ENCODE peak calls at places on chromosomes 5 and 9, in ten cellular contexts. S is neural progenitor cell; O is tibial nerve; H is CD4-positive, alpha-beta T cell; L is omental fat pad; R is cardiac muscle cell; J is transverse colon; D is progenitor cell of endocrine pancreas; F is glutamatergic neuron; N is chondrocyte. X is an unnamed sample.
A peak's percentile ranks its signal among the peaks of the same experiment; 100 is the strongest.

GRCh38 chr5:168433982-168434381 is 52.3 kb upstream of the RARS1 start:
- DNase-seq in S (peak; percentile 87), O (no peak), H (no peak), L (no peak), R (peak; percentile 37), J (no peak), D (no peak), F (peak; percentile 56), N (no peak), X (no peak)

GRCh38 chr5:39498247-39498952 is 73.6 kb upstream of the DAB2 start:
- DNase-seq in S (no peak), O (no peak), H (no peak), L (no peak), R (peak; percentile 58), J (no peak), D (no peak), F (no peak), N (no peak), X (peak; percentile 23)

GRCh38 chr9:134491856-134492255 is 149.7 kb upstream of the COL5A1 start:
- DNase-seq in S (no peak), O (peak; percentile 12), H (no peak), L (no peak), R (no peak), J (no peak), D (no peak), F (no peak), N (no peak), X (no peak)

GRCh38 chr5:16549491-16550233 is 67.1 kb downstream of the RETREG1 start:
- DNase-seq in S (no peak), O (no peak), H (no peak), L (no peak), R (no peak), J (no peak), D (no peak), F (no peak), N (no peak), X (no peak)

GRCh38 chr5:179608131-179608581 is 15.3 kb downstream of the HNRNPH1 start:
- DNase-seq in S (no peak), O (no peak), H (peak; percentile 43), L (no peak), R (no peak), J (no peak), D (no peak), F (no peak), N (no peak), X (no peak)

GRCh38 chr5:172127581-172127980 is 60.4 kb downstream of the STK10 start:
- DNase-seq in S (no peak), O (no peak), H (no peak), L (no peak), R (no peak), J (no peak), D (no peak), F (no peak), N (no peak), X (no peak)

GRCh38 chr5:135437796-135438560 is 9.2 kb downstream of the DCANP1 start:
- DNase-seq in S (no peak), O (no peak), H (no peak), L (no peak), R (peak; percentile 90), J (peak; percentile 67), D (no peak), F (no peak), N (no peak), X (peak; percentile 74)

GRCh38 chr5:96741075-96741474 is 66.7 kb downstream of the ERAP1 start:
- DNase-seq in S (no peak), O (no peak), H (no peak), L (no peak), R (no peak), J (no peak), D (no peak), F (no peak), N (no peak), X (no peak)

GRCh38 chr5:157855404-157855994 is 3.4 kb downstream of the CLINT1 start:
- DNase-seq in S (peak; percentile 73), O (no peak), H (no peak), L (no peak), R (peak; percentile 81), J (peak; percentile 63), D (no peak), F (peak; percentile 48), N (no peak), X (peak; percentile 79)

GRCh38 chr5:159001247-159001646 is 98.5 kb downstream of the EBF1 start:
- DNase-seq in S (no peak), O (no peak), H (no peak), L (no peak), R (peak; percentile 65), J (no peak), D (no peak), F (no peak), N (no peak), X (peak; percentile 62)

GRCh38 chr5:4831325-4831724 is 308.8 kb upstream of the ADAMTS16 start:
- DNase-seq in S (no peak), O (no peak), H (no peak), L (no peak), R (no peak), J (no peak), D (no peak), F (no peak), N (no peak), X (no peak)

GRCh38 chr5:119439140-119439625 is 13.1 kb upstream of the HSD17B4 start:
- DNase-seq in S (no peak), O (no peak), H (no peak), L (no peak), R (no peak), J (peak; percentile 73), D (no peak), F (no peak), N (no peak), X (peak; percentile 52)

DNA sequence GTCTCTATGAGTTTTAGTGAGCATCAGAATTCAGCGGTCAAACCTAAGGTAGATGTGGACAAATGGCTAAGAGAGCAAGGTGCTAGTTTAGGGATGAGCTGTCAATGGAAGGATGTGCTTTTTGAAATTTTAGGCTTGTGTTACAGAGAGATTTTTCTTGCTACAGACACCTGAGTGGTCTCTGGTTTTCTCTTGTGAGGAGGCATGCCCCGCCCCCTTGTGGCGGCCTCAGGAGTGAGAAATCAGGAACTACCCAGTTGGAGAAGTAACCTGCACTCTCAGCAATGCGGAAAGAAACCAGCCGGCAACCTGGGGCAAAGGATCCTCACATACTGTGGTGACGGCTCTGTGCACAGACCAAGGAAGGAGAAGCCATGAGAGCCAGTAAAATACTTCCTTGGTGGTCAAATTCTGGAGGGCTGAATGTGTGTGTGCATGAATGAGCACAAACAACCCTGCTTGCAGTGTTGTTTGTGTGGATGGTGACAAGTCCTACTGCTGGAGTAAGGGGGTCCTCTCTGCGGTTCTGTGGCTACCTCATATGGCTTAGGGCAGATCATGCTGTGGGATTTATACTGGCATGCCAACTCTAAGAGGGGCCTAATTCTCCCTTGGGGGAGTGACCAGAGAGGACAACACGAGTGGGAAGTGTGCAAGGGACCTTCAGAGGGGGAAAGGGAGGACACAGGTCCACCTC is 16.7 kb upstream of the HSD17B4 start:
- DNase-seq in S (peak; percentile 68), O (peak; percentile 26), H (peak; percentile 66), L (peak; percentile 54), R (peak; percentile 68), J (peak; percentile 74), D (no peak), F (peak; percentile 63), N (no peak), X (peak; percentile 69)
- TF ChIP-seq CTCF in S (peak; percentile 71), O (no peak), H (peak; percentile 65), L (no peak), R (peak; percentile 74), J (peak; percentile 42), D (peak; percentile 46), F (peak; percentile 62), N (peak; percentile 82), X (peak; percentile 46)

DNA sequence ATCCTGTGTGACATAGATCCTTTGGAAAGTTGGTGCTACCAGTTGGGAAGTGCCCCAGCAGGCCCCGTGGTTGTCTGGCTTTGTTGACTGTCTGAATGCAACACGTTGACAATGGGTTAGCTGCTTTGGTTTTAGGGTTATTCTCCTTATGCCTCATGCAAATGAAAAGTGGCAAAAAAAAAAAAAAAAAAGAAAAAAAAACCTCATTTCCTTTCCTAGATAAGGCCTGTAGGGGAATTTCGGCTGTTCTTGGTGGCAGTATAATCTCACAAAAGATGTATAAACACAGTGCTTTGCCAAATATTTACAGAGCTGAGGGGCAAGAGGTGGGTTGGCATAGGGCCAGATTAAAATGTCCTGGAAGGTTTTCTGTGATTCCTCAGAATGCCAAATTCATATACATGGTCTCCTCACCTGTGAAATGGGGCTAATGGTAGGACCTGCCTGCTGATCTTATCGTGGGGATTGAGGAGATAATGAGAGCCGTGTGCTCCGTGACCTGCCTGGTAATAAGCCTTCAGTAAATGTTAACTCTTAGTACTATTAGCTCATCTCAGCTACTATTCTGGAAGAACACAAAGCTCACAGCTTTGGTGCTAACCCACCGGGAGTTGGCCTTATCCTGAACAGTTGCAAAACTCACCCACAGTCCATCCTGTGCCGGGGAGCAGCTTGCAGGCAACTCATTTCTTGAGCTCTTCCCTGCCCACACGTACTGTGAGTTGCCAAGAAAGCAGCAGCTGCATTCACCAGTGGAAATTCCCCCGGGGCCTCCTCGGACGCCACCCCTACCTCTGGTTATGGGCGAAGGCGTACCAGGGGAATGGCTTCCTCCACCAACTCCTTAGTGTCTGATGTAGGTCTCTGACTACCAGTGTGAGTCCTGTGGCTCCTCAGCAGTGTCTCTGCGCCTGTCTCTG is 220.3 kb downstream of the NR3C1 start:
- DNase-seq in S (no peak), O (peak; percentile 24), H (peak; percentile 19), L (no peak), R (peak; percentile 95), J (peak; percentile 13), D (no peak), F (no peak), N (no peak), X (no peak)
- TF ChIP-seq CTCF in S (no peak), O (no peak), H (no peak), L (no peak), R (no peak), J (no peak), D (no peak), F (no peak), N (no peak), X (no peak)

DNA sequence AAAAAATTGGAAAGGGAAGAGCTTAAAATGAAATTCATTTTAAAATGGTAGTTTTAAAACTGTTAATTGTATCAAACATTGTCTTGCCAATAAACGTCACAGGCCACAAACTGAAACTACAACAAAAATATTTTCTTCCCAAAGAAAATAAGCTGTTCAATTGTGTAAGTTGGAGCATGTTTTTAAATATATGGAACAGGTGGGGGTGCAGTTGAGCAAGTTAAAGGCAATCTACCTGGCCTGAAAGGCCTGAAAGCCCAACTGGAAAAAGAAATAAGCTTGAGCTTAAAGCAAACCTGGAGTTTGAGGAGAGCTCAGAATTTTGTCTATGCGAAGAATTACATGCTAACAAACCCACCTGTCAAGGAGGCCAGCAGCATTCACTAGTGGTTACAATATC is 439.5 kb downstream of the ACTL7B start:
- DNase-seq in S (no peak), O (no peak), H (no peak), L (no peak), R (peak; percentile 6), J (no peak), D (no peak), F (no peak), N (no peak), X (peak; percentile 54)
- TF ChIP-seq CTCF in S (peak; percentile 11), O (no peak), H (no peak), L (no peak), R (no peak), J (no peak), D (no peak), F (no peak), N (peak; percentile 46), X (peak; percentile 36)

DNA sequence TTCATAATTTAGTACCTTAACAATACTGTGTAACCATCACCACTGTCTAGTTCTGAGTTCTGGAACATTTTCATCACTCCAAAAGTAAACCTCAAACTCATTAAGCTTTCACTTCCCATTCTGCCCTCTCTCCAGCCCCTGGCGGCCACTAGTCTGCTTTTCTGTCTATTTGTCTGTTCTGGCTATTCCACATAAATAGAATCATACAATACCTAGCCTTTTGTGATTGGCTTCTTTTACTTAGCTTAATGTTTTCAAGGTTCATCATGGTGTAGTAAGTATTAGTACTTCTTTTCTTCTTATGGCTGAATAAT is 138.7 kb downstream of the RAPGEF6 start:
- DNase-seq in S (no peak), O (no peak), H (no peak), L (no peak), R (no peak), J (no peak), D (no peak), F (no peak), N (no peak), X (no peak)
- TF ChIP-seq CTCF in S (no peak), O (no peak), H (no peak), L (no peak), R (no peak), J (no peak), D (no peak), F (no peak), N (no peak), X (no peak)

X was measured in MCF 10A.